ENCODE peak calls at places on chromosomes 7 and 10, in ten cellular contexts. F is astrocyte of the cerebellum; J is IMR-90; A is mucosa of descending colon; Y is foreskin fibroblast; Z is CD14-positive monocyte; G is activated CD8-positive, alpha-beta T cell treated with anti-CD3 and anti-CD28 coated beads for 36 hours; I is RWPE1; U is lower lobe of right lung; C is H1. W is an unnamed sample.

GRCh38 chr7:97145068-97145467 is 27.6 kb downstream of the SDHAF3 start:
- DNase-seq in F (peak), J (peak), A (no peak), Y (peak), Z (no peak), G (no peak), I (peak), U (no peak), C (no peak), W (peak)

GRCh38 chr7:130793855-130794618 is 60.0 kb upstream of the KLF14 start:
- DNase-seq in F (peak), J (peak), A (no peak), Y (peak), Z (no peak), G (no peak), I (peak), U (no peak), C (no peak), W (no peak)

GRCh38 chr10:104331208-104331838 is 6.9 kb downstream of the ITPRIP start:
- DNase-seq in F (no peak), J (peak), A (no peak), Y (peak), Z (peak), G (no peak), I (peak), U (no peak), C (no peak), W (no peak)

GRCh38 chr10:19730071-19730470 is 86.2 kb upstream of the PLXDC2 start:
- DNase-seq in F (no peak), J (peak), A (no peak), Y (peak), Z (no peak), G (no peak), I (no peak), U (no peak), C (no peak), W (no peak)

GRCh38 chr7:33604015-33604414 is 301.3 kb upstream of the BMPER start:
- DNase-seq in F (no peak), J (peak), A (no peak), Y (peak), Z (no peak), G (no peak), I (no peak), U (no peak), C (no peak), W (no peak)

GRCh38 chr10:16884485-16884884 is 67.3 kb upstream of the RSU1 start:
- DNase-seq in F (no peak), J (no peak), A (no peak), Y (no peak), Z (no peak), G (no peak), I (no peak), U (no peak), C (no peak), W (no peak)

GRCh38 chr7:97772034-97772891 is 40.4 kb downstream of the TAC1 start:
- DNase-seq in F (no peak), J (no peak), A (no peak), Y (no peak), Z (no peak), G (no peak), I (no peak), U (no peak), C (no peak), W (no peak)

GRCh38 chr7:95066736-95067530 is 159.5 kb downstream of the PPP1R9A start:
- DNase-seq in F (peak), J (peak), A (no peak), Y (peak), Z (no peak), G (no peak), I (no peak), U (no peak), C (no peak), W (peak)

GRCh38 chr7:55128693-55129394 is 110.0 kb downstream of the EGFR start:
- DNase-seq in F (no peak), J (peak), A (no peak), Y (peak), Z (no peak), G (no peak), I (no peak), U (no peak), C (no peak), W (no peak)

GRCh38 chr10:74234569-74234968 is 83.5 kb downstream of the ADK start:
- DNase-seq in F (no peak), J (peak), A (no peak), Y (peak), Z (no peak), G (no peak), I (peak), U (no peak), C (no peak), W (no peak)

GRCh38 chr10:113895018-113895417 is 40.6 kb downstream of the NHLRC2 start:
- DNase-seq in F (no peak), J (peak), A (no peak), Y (peak), Z (no peak), G (no peak), I (peak), U (no peak), C (no peak), W (peak)

GRCh38 chr10:103708627-103709288 is 146.6 kb downstream of the SH3PXD2A start:
- DNase-seq in F (no peak), J (no peak), A (no peak), Y (no peak), Z (no peak), G (no peak), I (no peak), U (no peak), C (no peak), W (no peak)

GRCh38 chr10:78754269-78755074 is 314.3 kb upstream of the ZMIZ1 start:
- DNase-seq in F (peak), J (peak), A (no peak), Y (peak), Z (peak), G (no peak), I (no peak), U (no peak), C (no peak), W (peak)

GRCh38 chr10:112711366-112711765 is 238.7 kb upstream of the TCF7L2 start:
- DNase-seq in F (no peak), J (peak), A (no peak), Y (peak), Z (no peak), G (no peak), I (no peak), U (no peak), C (peak), W (peak)

GRCh38 chr7:22697897-22698645 is 28.9 kb upstream of the IL6 start:
- DNase-seq in F (no peak), J (no peak), A (no peak), Y (no peak), Z (no peak), G (peak), I (no peak), U (no peak), C (no peak), W (no peak)

GRCh38 chr7:93747019-93747418 is 143.5 kb downstream of the TFPI2 start:
- DNase-seq in F (no peak), J (no peak), A (no peak), Y (no peak), Z (no peak), G (no peak), I (no peak), U (no peak), C (no peak), W (no peak)

GRCh38 chr10:55410415-55410885 is 609.4 kb upstream of the PCDH15 start:
- DNase-seq in F (no peak), J (no peak), A (no peak), Y (no peak), Z (no peak), G (no peak), I (no peak), U (no peak), C (peak), W (no peak)

GRCh38 chr10:86759073-86759672 is 2.8 kb downstream of the BMPR1A start:
- DNase-seq in F (no peak), J (peak), A (no peak), Y (no peak), Z (no peak), G (no peak), I (no peak), U (no peak), C (no peak), W (no peak)

GRCh38 chr10:27256299-27256698 is 15.7 kb upstream of the ACBD5 start:
- DNase-seq in F (no peak), J (no peak), A (no peak), Y (no peak), Z (no peak), G (no peak), I (no peak), U (no peak), C (no peak), W (no peak)

GRCh38 chr7:76155938-76156337 is 45.8 kb upstream of the SRRM3 start:
- DNase-seq in F (no peak), J (peak), A (no peak), Y (peak), Z (peak), G (no peak), I (no peak), U (peak), C (no peak), W (no peak)

GRCh38 chr7:51354897-51355296 is 38.3 kb upstream of the COBL start:
- DNase-seq in F (no peak), J (no peak), A (no peak), Y (no peak), Z (no peak), G (peak), I (no peak), U (no peak), C (peak), W (no peak)

GRCh38 chr7:51351661-51352060 is 35.1 kb upstream of the COBL start:
- DNase-seq in F (no peak), J (no peak), A (no peak), Y (no peak), Z (no peak), G (no peak), I (no peak), U (no peak), C (no peak), W (no peak)

GRCh38 chr7:51350195-51350896 is 33.7 kb upstream of the COBL start:
- DNase-seq in F (no peak), J (no peak), A (no peak), Y (no peak), Z (no peak), G (no peak), I (peak), U (no peak), C (no peak), W (no peak)

GRCh38 chr7:51354434-51354833 is 37.8 kb upstream of the COBL start:
- DNase-seq in F (no peak), J (no peak), A (no peak), Y (no peak), Z (no peak), G (no peak), I (no peak), U (no peak), C (no peak), W (no peak)

GRCh38 chr7:51352174-51353145 is 35.9 kb upstream of the COBL start:
- DNase-seq in F (no peak), J (no peak), A (no peak), Y (no peak), Z (no peak), G (no peak), I (no peak), U (no peak), C (no peak), W (no peak)
- TF ChIP-seq CTCF in F (no peak), J (no peak), A (no peak), Y (no peak), Z (no peak), G (no peak), I (no peak), U (no peak), C (no peak), W (no peak)

DNA sequence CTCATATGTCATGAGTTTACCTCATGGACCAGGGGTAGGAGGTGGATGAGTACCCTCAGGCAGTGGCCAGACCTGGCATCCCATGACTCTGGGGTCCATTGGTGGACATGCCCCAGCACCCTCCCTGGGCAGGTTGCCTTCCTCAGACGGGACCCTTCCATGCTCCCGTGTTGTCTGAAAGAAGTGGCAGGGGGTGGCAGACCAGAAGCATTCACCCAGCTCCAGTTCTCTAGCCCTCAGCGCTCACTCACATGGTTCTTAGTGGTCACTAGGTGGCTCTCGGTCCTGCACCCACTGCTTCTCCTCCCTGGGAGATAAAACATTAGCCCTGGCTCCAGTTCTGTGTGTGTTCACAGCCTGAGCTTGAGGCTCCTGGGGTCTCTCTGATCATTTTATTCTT is 6.0 kb downstream of the RBP3 start:
- DNase-seq in F (no peak), J (peak), A (no peak), Y (peak), Z (peak), G (no peak), I (peak), U (no peak), C (no peak), W (no peak)
- TF ChIP-seq CTCF in F (peak), J (peak), A (no peak), Y (peak), Z (no peak), G (no peak), I (no peak), U (no peak), C (peak), W (peak)

GRCh38 chr10:29658984-29659769 is 24.4 kb upstream of the SVIL start:
- DNase-seq in F (peak), J (peak), A (no peak), Y (peak), Z (peak), G (peak), I (peak), U (peak), C (no peak), W (peak)
- TF ChIP-seq CTCF in F (peak), J (peak), A (no peak), Y (peak), Z (peak), G (no peak), I (no peak), U (peak), C (no peak), W (peak)

GRCh38 chr7:158495780-158496179 is 91.8 kb downstream of the PTPRN2 start:
- DNase-seq in F (no peak), J (no peak), A (no peak), Y (peak), Z (no peak), G (peak), I (peak), U (no peak), C (peak), W (no peak)
- TF ChIP-seq CTCF in F (no peak), J (no peak), A (no peak), Y (no peak), Z (no peak), G (peak), I (peak), U (no peak), C (peak), W (no peak)

GRCh38 chr10:102342462-102342861 is 53.0 kb upstream of the NFKB2 start:
- DNase-seq in F (no peak), J (peak), A (no peak), Y (peak), Z (no peak), G (no peak), I (peak), U (no peak), C (peak), W (no peak)

GRCh38 chr10:102352066-102352715 is 43.3 kb upstream of the NFKB2 start:
- DNase-seq in F (no peak), J (peak), A (no peak), Y (peak), Z (no peak), G (peak), I (peak), U (peak), C (peak), W (no peak)

GRCh38 chr10:102342958-102343357 is 52.5 kb upstream of the NFKB2 start:
- DNase-seq in F (peak), J (peak), A (no peak), Y (peak), Z (no peak), G (no peak), I (peak), U (no peak), C (no peak), W (no peak)

GRCh38 chr10:102344067-102344466 is 51.4 kb upstream of the NFKB2 start:
- DNase-seq in F (no peak), J (peak), A (no peak), Y (peak), Z (no peak), G (no peak), I (peak), U (no peak), C (no peak), W (no peak)

GRCh38 chr10:102347236-102347828 is 48.2 kb upstream of the NFKB2 start:
- DNase-seq in F (no peak), J (peak), A (no peak), Y (peak), Z (no peak), G (peak), I (peak), U (peak), C (peak), W (no peak)
- TF ChIP-seq CTCF in F (peak), J (peak), A (no peak), Y (peak), Z (no peak), G (peak), I (peak), U (peak), C (peak), W (peak)

DNA sequence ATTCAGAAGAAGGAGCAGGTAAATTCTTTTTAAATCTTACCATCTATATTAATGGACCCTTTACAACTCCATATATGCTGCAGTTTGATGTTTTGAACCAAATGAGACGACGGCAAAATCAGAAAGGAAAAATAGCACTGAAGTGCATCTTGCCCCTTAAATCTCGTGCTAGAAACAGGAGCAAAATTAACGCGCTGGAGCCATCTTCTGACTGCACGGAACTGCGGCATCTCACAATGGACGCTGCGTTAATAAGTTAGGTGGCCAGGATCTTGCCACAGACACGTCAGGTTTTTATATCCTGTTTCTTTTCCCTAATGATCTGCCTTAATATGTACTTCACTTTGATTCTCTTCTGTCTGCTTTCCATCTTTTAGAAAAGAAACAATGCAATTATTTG is 354.5 kb downstream of the TFEC start:
- DNase-seq in F (no peak), J (peak), A (no peak), Y (peak), Z (no peak), G (no peak), I (peak), U (no peak), C (no peak), W (no peak)
- TF ChIP-seq CTCF in F (peak), J (peak), A (no peak), Y (peak), Z (no peak), G (no peak), I (peak), U (no peak), C (peak), W (peak)

GRCh38 chr7:122692769-122693309 is 6.1 kb downstream of the RNF133 start:
- DNase-seq in F (no peak), J (no peak), A (no peak), Y (no peak), Z (no peak), G (no peak), I (no peak), U (no peak), C (no peak), W (no peak)

GRCh38 chr7:122686360-122686878 is 12.5 kb downstream of the RNF133 start:
- DNase-seq in F (no peak), J (no peak), A (no peak), Y (no peak), Z (no peak), G (no peak), I (no peak), U (no peak), C (no peak), W (no peak)

GRCh38 chr7:122688385-122688998 is 10.4 kb downstream of the RNF133 start:
- DNase-seq in F (no peak), J (no peak), A (no peak), Y (no peak), Z (no peak), G (no peak), I (no peak), U (no peak), C (no peak), W (no peak)

GRCh38 chr7:122691569-122692235 is 7.2 kb downstream of the RNF133 start:
- DNase-seq in F (no peak), J (no peak), A (no peak), Y (no peak), Z (no peak), G (no peak), I (no peak), U (no peak), C (no peak), W (no peak)

GRCh38 chr7:122689346-122690109 is 9.4 kb downstream of the RNF133 start:
- DNase-seq in F (no peak), J (no peak), A (no peak), Y (no peak), Z (no peak), G (no peak), I (no peak), U (no peak), C (no peak), W (no peak)
- TF ChIP-seq CTCF in F (no peak), J (no peak), A (no peak), Y (no peak), Z (no peak), G (no peak), I (no peak), U (no peak), C (peak), W (no peak)

GRCh38 chr10:132737390-132738048 is 48.4 kb downstream of the NKX6-2 start:
- DNase-seq in F (no peak), J (no peak), A (no peak), Y (no peak), Z (no peak), G (no peak), I (no peak), U (no peak), C (no peak), W (no peak)

GRCh38 chr10:132733926-132734325 is 52.0 kb downstream of the NKX6-2 start:
- DNase-seq in F (no peak), J (no peak), A (no peak), Y (no peak), Z (no peak), G (no peak), I (no peak), U (no peak), C (no peak), W (no peak)

GRCh38 chr10:132735923-132736391 is 50.0 kb downstream of the NKX6-2 start:
- DNase-seq in F (no peak), J (no peak), A (no peak), Y (no peak), Z (no peak), G (no peak), I (no peak), U (no peak), C (no peak), W (no peak)

GRCh38 chr10:132732518-132732917 is 53.4 kb downstream of the NKX6-2 start:
- DNase-seq in F (no peak), J (no peak), A (no peak), Y (no peak), Z (no peak), G (no peak), I (no peak), U (no peak), C (no peak), W (no peak)

GRCh38 chr10:132735341-132735775 is 50.6 kb downstream of the NKX6-2 start:
- DNase-seq in F (no peak), J (no peak), A (no peak), Y (peak), Z (no peak), G (no peak), I (no peak), U (no peak), C (no peak), W (no peak)
- TF ChIP-seq CTCF in F (no peak), J (no peak), A (no peak), Y (no peak), Z (no peak), G (no peak), I (no peak), U (no peak), C (no peak), W (no peak)

W was measured in BJ.